ENCODE peak calls at places on chromosome 12, in six cellular contexts. H is H9, C is neuronal stem cell, F is mesenchymal stem cell, Z is IMR-90, U is H1. T is an unnamed sample.

GRCh38 chr12:82479511-82479910 is 121.2 kb downstream of the METTL25 start:
- DNase-seq in H (no peak), C (peak), F (peak), Z (peak), U (no peak), T (no peak)

GRCh38 chr12:42871831-42872230 is 282.3 kb upstream of the PRICKLE1 start:
- DNase-seq in H (no peak), C (no peak), F (no peak), Z (no peak), U (no peak), T (no peak)

GRCh38 chr12:132366341-132366861 is 37.0 kb upstream of the GALNT9 start:
- DNase-seq in H (no peak), C (peak), F (no peak), Z (no peak), U (no peak), T (no peak)

GRCh38 chr12:54125950-54126695 is 62.7 kb downstream of the SMUG1 start:
- DNase-seq in H (no peak), C (no peak), F (no peak), Z (no peak), U (no peak), T (no peak)

GRCh38 chr12:105091495-105092206 is 7.4 kb upstream of the ALDH1L2 start:
- DNase-seq in H (no peak), C (no peak), F (no peak), Z (no peak), U (no peak), T (peak)

GRCh38 chr12:82034769-82035168 is 275.6 kb upstream of the PPFIA2 start:
- DNase-seq in H (no peak), C (no peak), F (no peak), Z (no peak), U (no peak), T (no peak)

GRCh38 chr12:104573-105081 is 38.1 kb downstream of the IQSEC3 start:
- DNase-seq in H (peak), C (no peak), F (no peak), Z (no peak), U (no peak), T (no peak)

GRCh38 chr12:32214723-32215122 is 108.1 kb downstream of the BICD1 start:
- DNase-seq in H (no peak), C (no peak), F (no peak), Z (no peak), U (no peak), T (no peak)

GRCh38 chr12:12717586-12718381 is 616 bp downstream of the CDKN1B start:
- DNase-seq in H (peak), C (no peak), F (peak), Z (no peak), U (no peak), T (no peak)

GRCh38 chr12:57235012-57235727 is 5.7 kb downstream of the SHMT2 start:
- DNase-seq in H (peak), C (no peak), F (peak), Z (peak), U (no peak), T (no peak)

GRCh38 chr12:19482551-19483109 is 43.3 kb downstream of the AEBP2 start:
- DNase-seq in H (peak), C (no peak), F (peak), Z (no peak), U (no peak), T (no peak)

GRCh38 chr12:88083634-88084033 is 54.4 kb upstream of the C12orf50 start:
- DNase-seq in H (no peak), C (no peak), F (no peak), Z (no peak), U (no peak), T (no peak)

GRCh38 chr12:5921966-5922365 is 23.1 kb downstream of the ANO2 start:
- DNase-seq in H (no peak), C (no peak), F (no peak), Z (no peak), U (no peak), T (no peak)

GRCh38 chr12:40325349-40325960 is 100.7 kb downstream of the LRRK2 start:
- DNase-seq in H (peak), C (no peak), F (peak), Z (peak), U (no peak), T (peak)

GRCh38 chr12:122836027-122836921 is 1.0 kb downstream of the HIP1R start:
- DNase-seq in H (peak), C (no peak), F (peak), Z (peak), U (no peak), T (peak)

GRCh38 chr12:79664518-79664917 is 26.2 kb downstream of the PAWR start:
- DNase-seq in H (no peak), C (no peak), F (no peak), Z (no peak), U (no peak), T (no peak)

GRCh38 chr12:54749191-54749818 is 101.1 kb upstream of the DCD start:
- DNase-seq in H (no peak), C (peak), F (peak), Z (peak), U (no peak), T (peak)

GRCh38 chr12:121530600-121531355 is 50.0 kb downstream of the KDM2B start:
- DNase-seq in H (peak), C (no peak), F (peak), Z (peak), U (no peak), T (peak)

GRCh38 chr12:50922820-50923219 is 29.5 kb upstream of the HIGD1C start:
- DNase-seq in H (no peak), C (no peak), F (peak), Z (peak), U (no peak), T (no peak)

GRCh38 chr12:2615665-2616387 is 178.9 kb upstream of the FKBP4 start:
- DNase-seq in H (peak), C (no peak), F (peak), Z (peak), U (no peak), T (no peak)

GRCh38 chr12:69266045-69266635 is 26.8 kb downstream of the CPSF6 start:
- DNase-seq in H (no peak), C (no peak), F (peak), Z (peak), U (no peak), T (no peak)

GRCh38 chr12:25939606-25940005 is 18.9 kb upstream of the RASSF8 start:
- DNase-seq in H (no peak), C (no peak), F (no peak), Z (no peak), U (no peak), T (no peak)

GRCh38 chr12:124559182-124560017 is 8.0 kb downstream of the NCOR2 start:
- DNase-seq in H (no peak), C (no peak), F (no peak), Z (no peak), U (no peak), T (peak)

GRCh38 chr12:5614206-5614605 is 182.3 kb downstream of the NTF3 start:
- DNase-seq in H (no peak), C (no peak), F (no peak), Z (peak), U (no peak), T (no peak)

GRCh38 chr12:56300644-56301464 is 724 bp upstream of the CS start:
- DNase-seq in H (no peak), C (no peak), F (no peak), Z (no peak), U (no peak), T (no peak)

GRCh38 chr12:111297703-111298426 is 71.0 kb downstream of the PHETA1 start:
- DNase-seq in H (peak), C (peak), F (no peak), Z (no peak), U (no peak), T (no peak)

GRCh38 chr12:91811481-91812287 is 334.0 kb downstream of the BTG1 start:
- DNase-seq in H (peak), C (peak), F (peak), Z (peak), U (no peak), T (peak)

GRCh38 chr12:54830199-54830598 is 24.1 kb upstream of the MUCL1 start:
- DNase-seq in H (no peak), C (no peak), F (no peak), Z (no peak), U (no peak), T (no peak)

GRCh38 chr12:71415336-71416231 is 24.0 kb upstream of the LGR5 start:
- DNase-seq in H (peak), C (peak), F (peak), Z (peak), U (no peak), T (peak)

GRCh38 chr12:88958153-88958552 is 377.9 kb upstream of the KITLG start:
- DNase-seq in H (peak), C (no peak), F (no peak), Z (no peak), U (no peak), T (no peak)

DNA sequence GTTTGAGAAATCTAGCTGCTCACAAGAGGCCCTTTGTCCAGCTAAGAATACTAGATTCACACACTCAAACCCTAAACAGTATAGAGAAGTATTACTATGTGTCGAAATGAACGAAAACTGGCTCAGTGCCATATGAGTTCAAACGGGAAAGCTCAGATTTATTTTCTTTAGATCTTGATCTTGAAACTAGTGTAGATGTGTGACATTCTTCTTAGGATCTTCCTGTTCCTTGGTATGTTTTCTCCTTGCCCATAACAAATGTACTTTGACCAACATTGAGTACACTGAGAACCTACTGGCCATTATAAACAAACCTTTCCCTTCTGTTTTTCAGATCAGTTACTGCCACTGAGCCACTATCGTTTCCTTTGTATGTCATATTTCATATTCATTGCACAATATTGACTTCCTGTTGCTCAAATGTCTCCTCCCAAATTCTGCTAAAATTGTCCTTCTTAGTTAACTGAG is 21.3 kb downstream of the MYBPC1 start:
- DNase-seq in H (no peak), C (no peak), F (no peak), Z (no peak), U (no peak), T (peak)
- H2AFZ ChIP-seq in H (no peak), C (no peak), F (no peak), Z (no peak), U (no peak), T (no peak)

GRCh38 chr12:62629413-62629812 is 162.8 kb downstream of the MON2 start:
- DNase-seq in H (peak), C (no peak), F (no peak), Z (no peak), U (no peak), T (no peak)

GRCh38 chr12:62632521-62632920 is 165.9 kb downstream of the MON2 start:
- DNase-seq in H (peak), C (no peak), F (peak), Z (no peak), U (no peak), T (no peak)

GRCh38 chr12:62627181-62627580 is 160.6 kb downstream of the MON2 start:
- DNase-seq in H (no peak), C (no peak), F (no peak), Z (no peak), U (no peak), T (no peak)

GRCh38 chr12:62631531-62632520 is 165.2 kb downstream of the MON2 start:
- DNase-seq in H (peak), C (peak), F (peak), Z (peak), U (no peak), T (no peak)

DNA sequence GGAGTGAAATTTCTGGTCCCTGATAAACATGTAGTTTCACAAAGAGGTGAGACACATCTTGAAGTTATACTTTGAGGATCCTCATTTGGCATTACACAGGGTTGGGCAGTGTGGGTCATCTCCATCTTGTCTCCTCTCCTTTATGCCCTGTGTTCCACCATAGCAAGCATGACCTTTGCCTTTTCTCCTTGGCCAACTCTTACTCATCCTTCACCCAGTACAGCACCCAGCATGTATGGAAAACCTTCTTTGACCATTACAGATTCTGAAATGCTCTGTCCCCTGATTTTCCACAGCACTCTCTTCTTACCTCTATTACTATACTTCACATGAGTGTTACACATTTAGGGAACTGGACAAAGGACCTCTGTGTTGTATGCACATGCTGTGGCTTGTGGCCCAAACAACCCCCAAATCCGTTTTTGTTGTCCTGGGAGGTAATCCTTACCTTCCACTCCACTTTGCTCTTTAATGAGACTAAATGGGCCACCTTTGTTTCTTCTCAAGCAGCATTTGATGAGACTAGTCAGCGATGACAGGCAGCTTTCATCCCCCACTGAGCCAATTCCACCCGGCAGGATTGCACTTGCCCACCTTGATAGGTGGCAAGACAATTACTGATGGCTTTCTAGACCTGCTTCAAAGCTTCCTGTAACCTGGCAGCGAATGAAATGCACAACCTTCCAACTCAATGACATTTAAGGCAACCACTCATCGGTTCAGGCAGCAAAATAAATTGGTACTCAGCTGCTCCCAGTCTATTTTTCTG is 163.5 kb downstream of the MON2 start:
- DNase-seq in H (no peak), C (no peak), F (no peak), Z (no peak), U (no peak), T (no peak)
- H3K18ac ChIP-seq in H (no peak), C (no peak), F (no peak), Z (no peak), U (peak), T (no peak)

DNA sequence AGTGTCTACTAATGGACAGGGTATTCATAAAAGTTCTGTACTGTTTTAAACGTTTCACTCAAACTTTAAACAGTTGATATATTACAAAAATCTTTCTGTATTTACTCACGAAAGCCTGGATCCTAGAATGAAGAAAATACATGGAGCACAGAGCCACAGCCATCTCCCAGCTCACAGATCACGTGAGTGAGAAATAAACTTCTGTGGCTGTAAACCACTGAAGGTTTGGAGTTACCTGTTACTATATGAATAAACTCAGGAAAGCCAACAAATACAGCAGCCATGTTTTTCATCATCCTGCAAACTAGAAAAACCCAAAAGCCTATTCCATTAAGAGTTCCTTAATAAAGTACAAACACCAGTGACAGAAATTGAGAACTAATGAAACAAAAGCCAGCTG is 867 bp upstream of the TDG start:
- DNase-seq in H (no peak), C (no peak), F (no peak), Z (no peak), U (no peak), T (no peak)
- H2BK120ac ChIP-seq in H (no peak), C (no peak), F (no peak), Z (no peak), U (no peak), T (no peak)

DNA sequence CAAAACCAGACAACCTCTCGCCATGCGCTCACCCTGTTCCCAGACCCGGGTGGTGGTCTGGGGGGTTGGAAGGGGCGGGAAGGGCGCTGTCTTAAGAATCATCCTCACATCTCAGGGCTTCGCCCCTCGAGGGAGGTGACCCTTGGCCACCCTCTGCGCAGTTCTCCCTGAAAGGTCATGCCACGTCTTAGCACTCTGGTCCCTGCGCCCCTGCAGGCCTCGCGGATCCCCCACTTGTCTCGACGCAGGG is 40.6 kb upstream of the CAPRIN2 start:
- DNase-seq in H (no peak), C (peak), F (no peak), Z (no peak), U (no peak), T (no peak)
- H2AFZ ChIP-seq in H (no peak), C (peak), F (peak), Z (peak), U (peak), T (peak)

DNA sequence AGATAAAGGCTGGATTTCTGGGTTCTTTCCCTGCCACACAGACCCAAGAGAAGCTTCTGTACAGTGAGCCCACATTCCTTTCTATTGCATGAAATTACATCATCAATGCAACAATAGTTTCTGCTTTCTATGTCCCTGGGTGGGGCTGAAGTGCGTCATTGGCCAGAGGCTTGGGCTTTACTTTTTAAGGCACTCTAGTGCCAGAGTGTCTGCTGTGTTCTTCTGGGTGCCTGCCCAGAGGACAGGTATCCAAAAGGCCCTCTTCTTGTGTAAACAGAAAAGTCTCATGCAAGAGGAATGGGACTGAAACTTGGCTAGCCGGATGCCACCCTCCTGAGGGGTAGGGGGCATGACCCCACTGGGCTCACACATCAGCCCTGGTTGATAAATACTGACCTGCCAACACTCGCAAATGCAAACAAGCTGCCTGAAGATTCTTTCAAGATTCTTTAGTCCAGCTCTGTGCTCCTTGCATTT is 5.9 kb downstream of the KRT86 start:
- DNase-seq in H (no peak), C (no peak), F (peak), Z (peak), U (no peak), T (peak)
- H3K18ac ChIP-seq in H (no peak), C (no peak), F (no peak), Z (peak), U (no peak), T (no peak)

GRCh38 chr12:4133636-4134433 is 139.7 kb upstream of the CCND2 start:
- DNase-seq in H (peak), C (no peak), F (peak), Z (no peak), U (no peak), T (no peak)

GRCh38 chr12:4134434-4134762 is 139.2 kb upstream of the CCND2 start:
- DNase-seq in H (peak), C (no peak), F (no peak), Z (no peak), U (no peak), T (no peak)

GRCh38 chr12:4137015-4137414 is 136.5 kb upstream of the CCND2 start:
- DNase-seq in H (no peak), C (no peak), F (no peak), Z (no peak), U (no peak), T (no peak)

GRCh38 chr12:4133029-4133428 is 140.5 kb upstream of the CCND2 start:
- DNase-seq in H (no peak), C (no peak), F (no peak), Z (no peak), U (no peak), T (no peak)

GRCh38 chr12:4134833-4135597 is 138.5 kb upstream of the CCND2 start:
- DNase-seq in H (peak), C (no peak), F (no peak), Z (no peak), U (no peak), T (no peak)
- H2BK120ac ChIP-seq in H (peak), C (no peak), F (no peak), Z (peak), U (peak), T (peak)

T was measured in trophoblast cell.